ENCODE peak calls at places on chromosome 19, in seven cellular contexts. L is stomach, Y is upper lobe of left lung, K is suprapubic skin, Q is SK-N-SH, W is H1, B is K562. O is an unnamed sample.

GRCh38 chr19:28883241-28883693 is 329.7 kb downstream of the UQCRFS1 start:
- DNase-seq in Y (no peak), B (no peak), K (peak), W (no peak), Q (no peak), L (no peak), O (no peak)

GRCh38 chr19:4206818-4207484 is 22.4 kb upstream of the EBI3 start:
- DNase-seq in W (no peak), B (peak), L (no peak), Q (no peak), Y (no peak), K (no peak), O (no peak)

GRCh38 chr19:39083983-39084731 is at the start of gene ACP7:
- DNase-seq in Y (no peak), Q (peak), W (peak), K (no peak), B (no peak), L (no peak), O (no peak)

GRCh38 chr19:1088419-1089066 is 6.6 kb downstream of the POLR2E start:
- DNase-seq in K (no peak), Q (no peak), W (no peak), B (no peak), Y (no peak), L (peak), O (no peak)

GRCh38 chr19:751501-752341 is 809 bp downstream of the MISP start:
- DNase-seq in Y (peak), K (peak), W (no peak), B (peak), L (peak), Q (peak), O (no peak)

GRCh38 chr19:10603873-10604459 is 16.9 kb upstream of the AP1M2 start:
- DNase-seq in W (no peak), B (no peak), Y (peak), L (peak), K (no peak), Q (peak), O (no peak)

GRCh38 chr19:1809663-1810062 is 2.4 kb downstream of the ATP8B3 start:
- DNase-seq in L (no peak), W (no peak), K (peak), Q (no peak), Y (no peak), B (no peak), O (no peak)

GRCh38 chr19:13835791-13836723 is 40.8 kb downstream of the ZSWIM4 start:
- DNase-seq in Q (no peak), W (no peak), B (no peak), L (no peak), K (peak), Y (peak), O (peak)

GRCh38 chr19:55216461-55217198 is 7.3 kb upstream of the PTPRH start:
- DNase-seq in L (peak), Y (peak), Q (peak), K (peak), W (peak), B (peak), O (no peak)

GRCh38 chr19:27691991-27692390 is 1521.0 kb downstream of the UQCRFS1 start:
- DNase-seq in B (no peak), K (no peak), L (no peak), Q (no peak), W (no peak), Y (no peak), O (no peak)

GRCh38 chr19:14446336-14447036 is 13.4 kb downstream of the PKN1 start:
- DNase-seq in Q (no peak), L (no peak), Y (no peak), K (no peak), W (no peak), B (no peak), O (no peak)

GRCh38 chr19:32646556-32646955 is 28.4 kb downstream of the ANKRD27 start:
- DNase-seq in W (no peak), B (no peak), L (no peak), Y (no peak), K (no peak), Q (no peak), O (no peak)

GRCh38 chr19:10706990-10707389 is 5.8 kb downstream of the QTRT1 start:
- DNase-seq in Y (no peak), L (no peak), Q (no peak), B (no peak), K (no peak), W (no peak), O (no peak)

GRCh38 chr19:27972291-27973040 is 1240.5 kb downstream of the UQCRFS1 start:
- DNase-seq in Q (no peak), W (no peak), Y (no peak), B (no peak), L (no peak), K (no peak), O (no peak)

GRCh38 chr19:48635966-48636858 is 967 bp downstream of the DBP start:
- DNase-seq in W (peak), Y (peak), B (no peak), K (peak), L (no peak), Q (no peak), O (peak)

GRCh38 chr19:45455707-45456499 is 11.9 kb upstream of the FOSB start:
- DNase-seq in W (peak), B (peak), L (peak), Q (peak), K (peak), Y (peak), O (peak)

GRCh38 chr19:3420909-3421619 is 54.7 kb downstream of the NFIC start:
- DNase-seq in K (no peak), Y (no peak), L (no peak), Q (no peak), B (no peak), W (no peak), O (no peak)

GRCh38 chr19:8306235-8307054 is 1.7 kb downstream of the CD320 start:
- DNase-seq in K (peak), L (peak), Y (peak), Q (no peak), B (no peak), W (peak), O (no peak)

GRCh38 chr19:19460761-19461265 is 54.5 kb downstream of the TSSK6 start:
- DNase-seq in Y (peak), B (no peak), Q (peak), L (peak), W (no peak), K (peak), O (no peak)

GRCh38 chr19:55626350-55626749 is 2.0 kb upstream of the ZNF784 start:
- DNase-seq in Q (no peak), W (no peak), K (no peak), L (no peak), B (no peak), Y (no peak), O (no peak)

GRCh38 chr19:14450168-14450874 is 17.2 kb downstream of the PKN1 start:
- DNase-seq in K (no peak), B (peak), L (no peak), W (peak), Y (no peak), Q (peak), O (no peak)

GRCh38 chr19:32599736-32600157 is 18.8 kb downstream of the PDCD5 start:
- DNase-seq in B (peak), Q (peak), Y (peak), L (no peak), K (no peak), W (no peak), O (no peak)

GRCh38 chr19:55641376-55642152 is 762 bp downstream of the ZNF580 start:
- DNase-seq in B (no peak), Q (peak), K (no peak), Y (no peak), L (no peak), W (no peak), O (no peak)

GRCh38 chr19:45670670-45671453 is 2.8 kb downstream of the GIPR start:
- DNase-seq in K (peak), W (peak), B (peak), Q (peak), L (peak), Y (peak), O (no peak)

GRCh38 chr19:4064073-4064550 is 2.6 kb downstream of the ZBTB7A start:
- DNase-seq in L (no peak), K (no peak), B (no peak), W (no peak), Q (peak), Y (peak), O (no peak)

GRCh38 chr19:54464624-54465266 is 1.2 kb upstream of the LENG9 start:
- DNase-seq in Y (peak), Q (peak), L (peak), K (peak), B (peak), W (peak), O (no peak)

GRCh38 chr19:55959996-55960675 is 12.5 kb downstream of the NLRP8 start:
- DNase-seq in Y (no peak), K (no peak), W (no peak), B (no peak), L (no peak), Q (no peak), O (no peak)

GRCh38 chr19:52541608-52542007 is 14.1 kb downstream of the ZNF808 start:
- DNase-seq in Q (no peak), W (no peak), L (no peak), Y (no peak), K (no peak), B (no peak), O (no peak)

GRCh38 chr19:50793558-50794065 is 3.4 kb downstream of the ACP4 start:
- DNase-seq in Q (peak), W (peak), B (no peak), L (no peak), Y (no peak), K (no peak), O (no peak)

GRCh38 chr19:17829855-17830566 is 8.7 kb upstream of the INSL3 start:
- DNase-seq in Q (peak), K (peak), B (peak), L (no peak), Y (no peak), W (peak), O (no peak)

GRCh38 chr19:32830231-32831014 is 39.1 kb downstream of the SLC7A9 start:
- DNase-seq in B (no peak), L (no peak), Y (no peak), K (no peak), Q (no peak), W (no peak), O (no peak)

GRCh38 chr19:33311326-33311682 is 9.0 kb upstream of the CEBPA start:
- DNase-seq in B (peak), Y (peak), W (no peak), L (peak), Q (no peak), K (no peak), O (no peak)

GRCh38 chr19:33047422-33047821 is 17.3 kb downstream of the RHPN2 start:
- DNase-seq in L (peak), W (peak), K (no peak), Y (peak), Q (no peak), B (peak), O (no peak)

GRCh38 chr19:37966211-37967072 is 59.4 kb downstream of the SIPA1L3 start:
- DNase-seq in Q (no peak), K (peak), W (no peak), Y (no peak), B (no peak), L (no peak), O (no peak)

GRCh38 chr19:7355151-7355845 is 6.6 kb downstream of the ARHGEF18 start:
- DNase-seq in L (no peak), K (no peak), B (no peak), Q (no peak), W (no peak), Y (no peak), O (no peak)

GRCh38 chr19:24048261-24048660 is 38.7 kb upstream of the ZNF254 start:
- DNase-seq in Q (no peak), K (no peak), L (no peak), B (no peak), Y (no peak), W (no peak), O (no peak)

DNA sequence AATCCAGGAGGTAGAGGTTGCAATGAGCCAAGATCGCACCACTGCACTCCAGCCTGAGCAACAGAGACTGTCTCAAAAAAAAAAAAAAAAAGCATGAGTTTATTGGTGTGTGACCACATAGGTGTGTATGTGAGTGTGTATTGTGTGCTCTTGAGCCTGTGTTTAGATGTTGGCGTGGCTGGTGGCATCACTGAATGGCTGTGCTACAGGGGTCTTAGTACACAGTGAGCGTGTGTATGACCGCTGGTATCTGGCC is 2.5 kb downstream of the SLC1A5 start:
- DNase-seq in K (no peak), Q (no peak), Y (no peak), B (no peak), L (no peak), W (no peak), O (no peak)
- H3K4me3 ChIP-seq in K (peak), Q (peak), Y (peak), B (peak), L (peak), W (peak), O (peak)

GRCh38 chr19:12669272-12670158 is 2.9 kb downstream of the WDR83 start:
- DNase-seq in B (peak), L (peak), Y (peak), Q (peak), W (peak), K (peak), O (no peak)
- TF ChIP-seq POLR2AphosphoS5 in B (peak), L (peak), Y (peak), Q (peak), W (peak), K (no peak), O (peak)

GRCh38 chr19:36894849-36895383 is 21.2 kb downstream of the ZNF829 start:
- DNase-seq in B (no peak), W (no peak), Y (no peak), Q (no peak), K (no peak), L (no peak), O (no peak)

DNA sequence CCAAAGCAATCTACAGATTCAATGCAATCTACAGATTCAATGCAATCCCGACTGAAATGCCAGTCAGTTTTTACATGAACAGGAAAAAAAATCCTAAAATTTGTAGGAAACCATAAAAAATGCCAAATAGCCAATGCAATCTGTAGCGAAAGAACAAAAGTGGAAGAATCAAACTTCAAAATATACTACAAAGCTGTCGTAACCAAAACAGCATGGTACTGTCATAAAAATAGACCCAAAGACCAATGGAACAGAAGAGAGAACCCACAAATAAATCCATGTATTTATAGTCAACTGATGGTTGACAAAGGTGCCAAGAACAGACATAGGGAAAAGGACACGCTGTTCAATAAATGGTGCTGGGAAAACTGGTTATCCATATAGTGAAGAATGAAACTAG is 17.7 kb downstream of the ZNF829 start:
- DNase-seq in K (no peak), L (no peak), Q (no peak), B (no peak), Y (no peak), W (no peak), O (no peak)
- H3K4me3 ChIP-seq in K (no peak), L (no peak), Q (no peak), B (no peak), Y (no peak), W (no peak), O (no peak)

GRCh38 chr19:34932494-34932893 is 5.8 kb downstream of the ZNF30 start:
- DNase-seq in L (no peak), Q (no peak), W (no peak), K (no peak), Y (no peak), B (no peak), O (no peak)

GRCh38 chr19:34925278-34925855 is 1.3 kb upstream of the ZNF30 start:
- DNase-seq in B (peak), W (no peak), Q (no peak), Y (no peak), K (no peak), L (no peak), O (no peak)

GRCh38 chr19:34926361-34926684 is 380 bp upstream of the ZNF30 start:
- DNase-seq in W (no peak), K (no peak), L (no peak), Q (no peak), Y (no peak), B (no peak), O (no peak)

DNA sequence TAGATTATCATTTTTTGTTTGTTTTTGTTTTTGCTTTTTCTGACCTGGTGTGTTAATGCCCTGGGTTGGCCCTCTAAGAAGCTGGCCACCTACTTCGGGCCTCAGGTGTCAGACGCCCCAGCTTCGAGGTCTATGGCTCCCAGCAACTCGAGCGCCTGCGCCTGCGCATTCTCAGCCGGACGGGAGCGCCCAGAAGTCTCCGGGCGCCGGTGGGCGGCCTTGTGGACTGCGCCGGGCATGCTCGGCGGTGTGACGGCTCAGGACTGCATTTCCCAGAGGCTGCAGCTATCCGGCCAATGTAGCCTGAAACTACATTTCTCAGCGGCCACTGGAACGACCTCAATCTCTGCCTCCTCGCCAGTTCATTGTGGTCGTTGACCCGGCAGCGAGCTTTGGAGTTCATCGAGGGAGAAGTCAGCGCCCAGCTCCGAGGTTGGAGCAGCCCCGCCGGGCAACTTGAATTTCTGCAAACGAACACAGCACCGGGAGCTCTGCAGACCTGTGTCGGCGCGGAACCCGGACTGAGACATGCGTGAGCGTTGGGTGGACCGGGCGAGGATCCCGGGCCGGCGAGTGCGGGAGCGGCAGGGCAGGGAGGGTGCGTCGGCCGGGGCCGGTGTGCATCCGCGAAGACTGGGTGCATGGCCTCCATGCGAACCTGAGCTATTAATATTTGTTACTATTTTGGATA is at the start of gene ZNF30:
- DNase-seq in L (peak), Q (peak), W (peak), K (peak), B (peak), Y (peak), O (peak)
- TF ChIP-seq POLR2AphosphoS5 in L (peak), Q (peak), W (peak), K (no peak), B (peak), Y (no peak), O (peak)

DNA sequence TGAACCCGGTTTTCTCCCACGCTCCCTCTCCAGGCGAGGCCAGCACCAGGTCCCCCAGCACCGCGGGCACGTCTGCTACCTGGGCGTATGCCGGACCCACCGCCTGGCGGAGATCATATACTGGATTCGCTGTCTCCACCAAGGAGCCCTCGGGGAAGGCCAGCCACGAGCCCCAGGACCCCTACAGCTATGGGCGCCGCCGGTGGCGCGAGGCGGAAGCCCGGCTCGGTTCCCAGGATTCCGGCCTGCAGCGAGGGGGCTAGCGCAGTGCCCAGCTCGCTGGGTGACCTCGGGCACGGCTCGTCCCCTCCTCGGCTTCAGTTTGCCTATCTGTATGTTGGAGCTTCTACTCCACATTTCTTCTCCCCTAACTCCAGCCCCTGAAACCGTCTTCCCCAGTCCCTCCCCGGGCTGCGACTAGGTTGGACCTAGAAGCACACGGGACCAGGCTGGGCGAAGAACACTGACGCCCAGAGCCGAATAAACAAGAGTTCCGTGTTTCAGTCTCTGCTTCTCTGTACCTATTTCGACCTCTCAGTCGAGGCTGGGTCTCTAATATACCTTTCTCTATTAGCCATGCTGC is 752 bp upstream of the CPT1C start:
- DNase-seq in B (no peak), K (no peak), Y (no peak), W (no peak), L (no peak), Q (no peak), O (no peak)
- H3K4me3 ChIP-seq in B (no peak), K (peak), Y (peak), W (peak), L (peak), Q (peak), O (peak)

DNA sequence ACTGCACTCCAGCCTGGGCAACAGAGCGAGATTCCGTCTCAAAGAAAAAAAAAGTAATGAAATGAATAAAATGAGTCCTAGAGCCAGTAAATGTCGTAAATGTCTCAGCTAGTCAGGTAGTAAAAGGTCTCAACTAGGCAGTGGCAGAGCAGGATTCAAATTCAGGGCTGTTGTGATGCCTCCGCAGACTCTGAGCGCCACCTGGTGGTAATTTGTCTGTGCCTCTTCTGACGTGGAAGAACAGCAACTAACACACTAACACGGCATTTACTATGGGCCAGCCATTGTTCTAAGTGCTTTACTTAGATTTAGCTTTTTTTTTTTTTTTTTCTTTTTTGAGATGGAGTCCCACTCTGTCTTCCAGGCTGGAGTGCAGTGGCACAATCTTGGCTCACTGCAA is 30.2 kb downstream of the CYP2F1 start:
- DNase-seq in L (peak), W (peak), B (peak), Y (peak), K (peak), Q (peak), O (no peak)
- TF ChIP-seq POLR2AphosphoS5 in L (no peak), W (no peak), B (no peak), Y (no peak), K (no peak), Q (no peak), O (no peak)

GRCh38 chr19:40570313-40571004 is 6.2 kb upstream of the SHKBP1 start:
- DNase-seq in K (peak), B (peak), L (peak), Y (peak), Q (peak), W (peak), O (peak)
- H3K4me3 ChIP-seq in K (peak), B (peak), L (peak), Y (peak), Q (peak), W (peak), O (peak)

GRCh38 chr19:5692785-5693194 is 2.7 kb downstream of the RPL36 start:
- DNase-seq in Y (no peak), L (no peak), K (no peak), B (peak), W (no peak), Q (peak), O (no peak)

GRCh38 chr19:5694167-5694951 is 4.3 kb downstream of the RPL36 start:
- DNase-seq in L (no peak), Y (no peak), W (peak), K (no peak), Q (peak), B (no peak), O (no peak)

GRCh38 chr19:5694952-5695648 is 5.0 kb downstream of the RPL36 start:
- DNase-seq in B (no peak), Q (peak), Y (no peak), L (no peak), K (no peak), W (no peak), O (no peak)

GRCh38 chr19:5691930-5692784 is 2.1 kb downstream of the RPL36 start:
- DNase-seq in L (no peak), K (no peak), B (peak), W (no peak), Q (peak), Y (no peak), O (no peak)

GRCh38 chr19:5693195-5694166 is 3.4 kb downstream of the RPL36 start:
- DNase-seq in Y (no peak), L (no peak), Q (peak), W (no peak), B (no peak), K (no peak), O (no peak)
- TF ChIP-seq POLR2AphosphoS5 in Y (no peak), L (no peak), Q (no peak), W (peak), B (no peak), K (no peak), O (no peak)

GRCh38 chr19:40797166-40797962 is 1.6 kb upstream of the EGLN2 start:
- DNase-seq in B (no peak), Q (no peak), Y (no peak), L (no peak), W (no peak), K (no peak), O (no peak)
- H3K4me3 ChIP-seq in B (no peak), Q (no peak), Y (peak), L (no peak), W (no peak), K (peak), O (no peak)